ENCODE peak calls at places on chromosomes 3 and 15, in four cellular contexts. B is GM12865, K is OCI-LY7, E is omental fat pad. N is an unnamed sample.

GRCh38 chr3:86229775-86230094 is 761.2 kb downstream of the VGLL3 start:
- DNase-seq in E (no peak), B (no peak), K (no peak), N (no peak)

GRCh38 chr3:125141596-125142417 is 70.7 kb downstream of the SLC12A8 start:
- DNase-seq in B (peak), E (no peak), K (no peak), N (peak)

GRCh38 chr3:113174806-113175490 is 36.4 kb upstream of the BOC start:
- DNase-seq in B (no peak), E (no peak), K (no peak), N (no peak)

GRCh38 chr15:62624541-62625399 is 417.8 kb upstream of the TPM1 start:
- DNase-seq in K (no peak), B (peak), E (no peak), N (peak)

GRCh38 chr3:63387568-63387967 is 109.5 kb downstream of the SYNPR start:
- DNase-seq in B (no peak), K (no peak), E (no peak), N (no peak)

GRCh38 chr3:134991472-134992010 is 196.5 kb downstream of the EPHB1 start:
- DNase-seq in B (no peak), K (no peak), E (no peak), N (no peak)

GRCh38 chr3:155890671-155891190 is 20.3 kb downstream of the GMPS start:
- DNase-seq in K (no peak), E (no peak), B (no peak), N (no peak)

GRCh38 chr3:183092256-183092655 is 7.0 kb downstream of the MCCC1 start:
- DNase-seq in K (no peak), E (no peak), B (no peak), N (no peak)

GRCh38 chr3:100042144-100042543 is 72.2 kb downstream of the FILIP1L start:
- DNase-seq in E (no peak), K (no peak), B (no peak), N (no peak)

GRCh38 chr3:10249833-10250232 is 1.6 kb downstream of the TATDN2 start:
- DNase-seq in E (no peak), B (no peak), K (no peak), N (peak)

GRCh38 chr3:10251006-10251405 is 2.7 kb downstream of the TATDN2 start:
- DNase-seq in K (no peak), B (no peak), E (no peak), N (no peak)

GRCh38 chr3:10247679-10248183 is 528 bp upstream of the TATDN2 start:
- DNase-seq in E (no peak), B (no peak), K (no peak), N (no peak)

GRCh38 chr3:10248984-10249748 is 907 bp downstream of the TATDN2 start:
- DNase-seq in E (no peak), K (peak), B (peak), N (peak)

GRCh38 chr3:10248184-10248983 is at the start of gene TATDN2:
- DNase-seq in B (peak), E (peak), K (peak), N (peak)
- TF ChIP-seq CTCF in B (no peak), E (no peak), K (peak), N (no peak)

DNA sequence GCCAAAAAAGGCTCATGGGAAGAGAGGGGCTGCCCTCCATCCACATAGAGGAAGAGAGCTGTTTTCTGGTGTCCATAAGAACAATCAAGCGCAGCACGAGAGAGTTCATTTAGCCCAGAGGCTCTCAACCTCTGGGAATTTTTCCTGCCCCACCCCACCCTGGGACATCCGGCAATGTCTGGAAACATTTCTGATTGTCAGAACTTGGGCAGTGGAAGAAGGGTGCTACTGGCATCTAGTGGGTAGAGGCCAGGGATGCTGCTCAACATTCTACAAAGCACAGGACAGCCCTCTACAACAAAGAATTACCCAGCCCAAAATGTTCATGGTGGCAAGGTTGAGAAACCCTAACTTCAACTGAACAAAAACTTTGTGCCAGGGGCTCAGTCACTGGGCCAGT is 92.9 kb downstream of the RAB11A start:
- DNase-seq in E (no peak), K (no peak), B (no peak), N (no peak)
- TF ChIP-seq CTCF in E (no peak), K (no peak), B (no peak), N (no peak)

GRCh38 chr3:49930241-49930690 is 655 bp upstream of the MON1A start:
- DNase-seq in E (no peak), B (no peak), K (no peak), N (no peak)
- TF ChIP-seq CTCF in E (no peak), B (no peak), K (no peak), N (no peak)

DNA sequence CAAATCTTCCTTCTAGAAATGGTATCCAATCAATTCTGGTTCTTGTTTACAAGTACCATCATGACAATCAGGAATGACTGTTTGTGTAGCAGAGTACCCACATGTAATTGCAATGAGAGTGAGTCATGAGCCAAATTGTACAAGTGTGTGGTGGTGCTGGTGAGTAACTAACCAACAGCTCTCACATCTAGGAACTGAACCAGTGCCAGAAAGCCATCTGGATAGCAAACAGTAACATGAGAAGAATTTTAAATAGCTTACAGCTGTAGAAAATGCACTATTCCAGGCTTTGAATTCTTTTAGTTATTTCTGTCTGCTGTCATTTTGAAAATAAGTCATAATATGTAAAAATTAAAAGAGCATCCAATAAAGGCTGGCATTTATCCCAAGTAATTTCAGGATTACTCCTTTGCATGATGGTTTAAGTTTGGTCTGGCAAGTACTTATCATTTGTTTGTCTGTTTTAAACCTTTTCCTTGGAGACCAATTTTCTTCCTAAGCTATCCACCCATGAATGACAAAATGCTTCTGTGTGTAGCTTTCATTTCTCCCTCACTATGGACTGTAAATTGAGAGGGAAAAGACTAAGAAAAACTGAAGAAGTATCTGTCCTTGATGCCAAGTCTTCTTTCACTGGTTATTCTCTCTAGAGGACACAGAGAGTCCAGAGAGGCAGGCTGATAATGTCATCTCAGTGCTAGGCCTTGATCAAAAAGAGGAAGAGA is 60.0 kb downstream of the PIK3CB start:
- DNase-seq in E (no peak), B (peak), K (no peak), N (peak)
- TF ChIP-seq CTCF in E (no peak), B (no peak), K (no peak), N (no peak)

GRCh38 chr3:16828815-16829214 is 55.9 kb upstream of the PLCL2 start:
- DNase-seq in E (no peak), K (peak), B (peak), N (peak)
- TF ChIP-seq CTCF in E (no peak), K (peak), B (peak), N (peak)

GRCh38 chr3:51982352-51982837 is 940 bp upstream of the ACY1 start:
- DNase-seq in E (no peak), B (peak), K (peak), N (peak)
- TF ChIP-seq CTCF in E (no peak), B (peak), K (peak), N (peak)

DNA sequence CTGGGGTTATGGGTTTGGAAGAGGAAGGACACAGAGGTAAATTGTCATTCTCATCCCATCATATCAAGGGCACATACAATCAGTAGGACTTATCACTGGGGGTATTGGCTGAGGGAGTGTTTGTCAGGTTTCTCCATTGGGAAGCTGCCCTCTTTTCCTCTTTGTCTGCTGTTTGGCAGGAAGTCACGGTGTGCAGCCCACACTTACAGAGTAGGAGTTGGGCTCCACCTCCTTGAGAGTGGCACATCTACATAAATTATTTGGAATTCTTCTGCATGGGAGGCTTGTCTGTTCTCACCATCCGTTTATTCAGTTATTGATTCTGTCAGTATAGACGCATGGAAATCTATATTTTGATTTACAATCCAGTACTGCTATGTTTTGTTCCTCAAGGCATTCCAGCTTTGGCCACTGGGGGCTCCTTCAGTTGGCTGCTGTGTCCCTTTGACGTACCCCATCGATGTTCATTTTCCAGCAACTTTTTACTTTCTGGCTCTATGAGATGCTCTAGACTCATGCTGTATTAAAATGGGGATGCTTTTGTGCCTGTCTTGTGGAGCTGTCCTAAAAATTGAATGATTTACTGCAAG is 200.3 kb downstream of the SLCO3A1 start:
- DNase-seq in K (peak), E (no peak), B (no peak), N (no peak)
- TF ChIP-seq CTCF in K (peak), E (no peak), B (peak), N (peak)

DNA sequence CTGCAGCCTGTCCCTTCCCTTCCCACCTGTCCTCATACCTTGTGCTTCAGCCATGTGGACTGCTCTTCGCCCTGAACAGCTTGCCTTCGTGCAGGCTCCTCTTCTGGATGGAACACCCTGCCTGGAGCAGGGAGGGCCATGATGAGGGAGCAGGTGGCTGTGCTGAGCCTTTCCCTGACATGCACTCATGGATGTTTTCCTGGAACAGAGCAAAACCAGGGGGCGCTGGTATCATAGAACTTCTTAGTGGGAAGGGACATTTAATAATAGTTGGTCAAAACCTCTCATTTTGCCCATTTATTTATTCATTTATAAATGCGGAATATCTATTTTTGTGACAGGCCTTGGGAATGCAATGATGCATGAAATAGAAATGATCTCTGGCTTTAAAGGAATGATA is 149.3 kb downstream of the CACNA1D start:
- DNase-seq in E (no peak), K (no peak), B (no peak), N (no peak)
- TF ChIP-seq CTCF in E (no peak), K (peak), B (no peak), N (no peak)

DNA sequence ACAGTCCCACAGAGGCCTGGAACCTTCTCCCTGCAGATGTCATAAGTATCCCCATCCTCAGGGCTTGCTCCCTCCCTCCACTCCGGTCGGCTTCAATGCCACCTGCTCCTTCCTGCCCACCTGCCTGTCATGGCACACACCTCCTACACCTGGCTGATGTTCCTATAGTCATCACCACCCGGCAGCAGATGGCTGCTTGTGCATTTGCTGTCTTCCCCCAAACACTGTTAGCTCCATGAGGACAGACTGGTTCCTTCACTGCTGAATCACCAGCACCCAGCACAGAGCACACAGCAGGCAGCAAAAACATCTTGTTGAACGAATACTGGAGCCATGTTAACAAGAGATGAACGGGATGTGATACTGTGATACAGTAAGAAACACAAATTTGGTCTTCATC is 14.8 kb downstream of the TARS3 start:
- DNase-seq in E (no peak), B (no peak), K (no peak), N (no peak)
- TF ChIP-seq CTCF in E (no peak), B (no peak), K (no peak), N (no peak)

DNA sequence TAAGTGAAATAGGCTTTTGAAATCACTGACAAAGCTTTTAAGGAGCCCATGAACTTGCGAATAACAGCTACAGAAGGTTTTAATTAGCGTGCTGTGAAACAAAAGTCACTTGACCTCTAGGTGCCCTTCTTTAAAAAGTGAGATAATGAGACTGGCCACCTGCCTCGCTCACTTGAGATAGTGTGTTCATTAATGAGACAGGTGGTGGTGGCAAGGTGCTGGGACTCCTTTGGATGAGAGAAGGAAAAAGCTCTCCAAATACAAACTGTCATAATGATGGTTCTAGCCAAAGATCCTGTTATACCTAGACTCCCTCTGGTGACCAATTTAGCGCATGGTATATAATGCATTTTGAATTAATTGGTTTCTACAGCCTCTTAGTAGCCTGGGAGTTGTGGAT is 22.7 kb upstream of the IREB2 start:
- DNase-seq in E (no peak), B (no peak), K (no peak), N (no peak)
- TF ChIP-seq CTCF in E (no peak), B (no peak), K (peak), N (no peak)